ENCODE peak calls at places on chromosomes 3 and 15, in ten cellular contexts. R, G, L, K, E, I, S, V, C and Z are unnamed samples.

GRCh38 chr3:8542190-8542980 is 40.8 kb downstream of the LMCD1 start:
- DNase-seq in R (no peak), G (no peak), L (no peak), K (no peak), E (no peak), I (no peak), S (no peak), V (no peak), C (no peak), Z (no peak)

GRCh38 chr3:38153986-38154608 is 11.2 kb upstream of the OXSR1 start:
- DNase-seq in R (peak), G (peak), L (no peak), K (no peak), E (no peak), I (no peak), S (no peak), V (no peak), C (no peak), Z (no peak)

GRCh38 chr3:94990952-94991705 is 928.3 kb downstream of the NSUN3 start:
- DNase-seq in R (no peak), G (no peak), L (no peak), K (no peak), E (no peak), I (no peak), S (no peak), V (no peak), C (no peak), Z (no peak)

GRCh38 chr15:28272587-28272986 is 49.4 kb downstream of the HERC2 start:
- DNase-seq in R (no peak), G (no peak), L (no peak), K (no peak), E (no peak), I (no peak), S (no peak), V (no peak), C (no peak), Z (no peak)

GRCh38 chr15:60062826-60063225 is 58.7 kb downstream of the FOXB1 start:
- DNase-seq in R (no peak), G (no peak), L (no peak), K (no peak), E (peak), I (no peak), S (no peak), V (no peak), C (no peak), Z (no peak)

GRCh38 chr3:109165905-109166304 is 29.4 kb downstream of the C3orf85 start:
- DNase-seq in R (no peak), G (no peak), L (no peak), K (no peak), E (no peak), I (no peak), S (no peak), V (no peak), C (no peak), Z (no peak)

GRCh38 chr15:57298843-57299550 is 77.3 kb upstream of the CGNL1 start:
- DNase-seq in R (no peak), G (no peak), L (no peak), K (no peak), E (no peak), I (no peak), S (no peak), V (no peak), C (no peak), Z (no peak)

GRCh38 chr3:192812736-192813383 is 85.5 kb upstream of the FGF12 start:
- DNase-seq in R (peak), G (no peak), L (peak), K (peak), E (peak), I (peak), S (no peak), V (peak), C (no peak), Z (no peak)

GRCh38 chr3:81465510-81465909 is 295.9 kb downstream of the GBE1 start:
- DNase-seq in R (no peak), G (no peak), L (no peak), K (no peak), E (peak), I (no peak), S (no peak), V (no peak), C (no peak), Z (no peak)

GRCh38 chr15:57153140-57153539 is 223.2 kb upstream of the CGNL1 start:
- DNase-seq in R (no peak), G (no peak), L (no peak), K (peak), E (peak), I (no peak), S (no peak), V (peak), C (no peak), Z (no peak)

GRCh38 chr15:66545249-66545648 is 20.5 kb downstream of the LCTL start:
- DNase-seq in R (no peak), G (no peak), L (no peak), K (no peak), E (no peak), I (no peak), S (no peak), V (no peak), C (no peak), Z (no peak)

GRCh38 chr3:26369133-26369532 is 253.4 kb upstream of the LRRC3B start:
- DNase-seq in R (no peak), G (no peak), L (no peak), K (no peak), E (no peak), I (no peak), S (no peak), V (no peak), C (no peak), Z (no peak)

GRCh38 chr15:91496754-91497691 is 356.5 kb upstream of the SLCO3A1 start:
- DNase-seq in R (no peak), G (no peak), L (no peak), K (no peak), E (no peak), I (no peak), S (no peak), V (no peak), C (no peak), Z (no peak)

GRCh38 chr15:74817370-74817737 is 4.7 kb downstream of the LMAN1L start:
- DNase-seq in R (peak), G (peak), L (peak), K (no peak), E (no peak), I (peak), S (peak), V (peak), C (no peak), Z (peak)

GRCh38 chr3:21551019-21551418 is 200.0 kb downstream of the ZNF385D start:
- DNase-seq in R (no peak), G (no peak), L (peak), K (no peak), E (peak), I (no peak), S (no peak), V (no peak), C (no peak), Z (no peak)

GRCh38 chr15:38464675-38465074 is 10.7 kb downstream of the FAM98B start:
- DNase-seq in R (no peak), G (no peak), L (no peak), K (no peak), E (no peak), I (no peak), S (no peak), V (no peak), C (no peak), Z (no peak)

GRCh38 chr3:48467110-48467454 is 20.5 kb downstream of the ATRIP start:
- DNase-seq in R (no peak), G (no peak), L (no peak), K (no peak), E (no peak), I (no peak), S (no peak), V (no peak), C (no peak), Z (no peak)

GRCh38 chr3:195895900-195896360 is 12.4 kb downstream of the TNK2 start:
- DNase-seq in R (peak), G (peak), L (peak), K (peak), E (no peak), I (peak), S (peak), V (peak), C (peak), Z (peak)

GRCh38 chr3:32596926-32597369 is 26.3 kb upstream of the DYNC1LI1 start:
- DNase-seq in R (no peak), G (peak), L (no peak), K (no peak), E (peak), I (no peak), S (peak), V (no peak), C (no peak), Z (peak)

GRCh38 chr3:148606979-148607378 is 90.7 kb upstream of the AGTR1 start:
- DNase-seq in R (no peak), G (no peak), L (peak), K (no peak), E (no peak), I (no peak), S (no peak), V (no peak), C (no peak), Z (no peak)

GRCh38 chr3:144018776-144019175 is 47.2 kb downstream of the DIPK2A start:
- DNase-seq in R (no peak), G (peak), L (no peak), K (no peak), E (peak), I (no peak), S (no peak), V (no peak), C (no peak), Z (no peak)

GRCh38 chr3:16468114-16469098 is 45.1 kb downstream of the RFTN1 start:
- DNase-seq in R (peak), G (no peak), L (peak), K (peak), E (no peak), I (no peak), S (peak), V (no peak), C (no peak), Z (no peak)

GRCh38 chr3:157195965-157196364 is 36.0 kb upstream of the CCNL1 start:
- DNase-seq in R (no peak), G (no peak), L (no peak), K (no peak), E (no peak), I (no peak), S (no peak), V (no peak), C (no peak), Z (no peak)

GRCh38 chr15:46617507-46617906 is 982.7 kb downstream of the SQOR start:
- DNase-seq in R (no peak), G (no peak), L (no peak), K (no peak), E (no peak), I (no peak), S (no peak), V (no peak), C (no peak), Z (no peak)

GRCh38 chr3:155891341-155891740 is 20.9 kb downstream of the GMPS start:
- DNase-seq in R (no peak), G (no peak), L (no peak), K (no peak), E (no peak), I (no peak), S (no peak), V (no peak), C (no peak), Z (no peak)